ENCODE peak calls at places on chromosomes 6 and 20, in four cellular contexts. One of them, this sample, is unnamed.

GRCh38 chr6:17381429-17382147 is 11.8 kb upstream of the CAP2 start:
- DNase-seq in progenitor cell of endocrine pancreas: no peak
- DNase-seq in LNCaP clone FGC: no peak
- DNase-seq in pancreas: no peak
- DNase-seq in this sample: no peak

GRCh38 chr6:121008553-121008952 is 325.7 kb downstream of the TBC1D32 start:
- DNase-seq in progenitor cell of endocrine pancreas: no peak
- DNase-seq in LNCaP clone FGC: no peak
- DNase-seq in pancreas: no peak
- DNase-seq in this sample: no peak

GRCh38 chr6:35318845-35319220 is 21.2 kb downstream of the DEF6 start:
- DNase-seq in progenitor cell of endocrine pancreas: no peak
- DNase-seq in LNCaP clone FGC: no peak
- DNase-seq in pancreas: no peak
- DNase-seq in this sample: no peak

GRCh38 chr6:99019341-99019740 is 71.6 kb upstream of the FBXL4 start:
- DNase-seq in progenitor cell of endocrine pancreas: no peak
- DNase-seq in LNCaP clone FGC: no peak
- DNase-seq in pancreas: no peak
- DNase-seq in this sample: no peak

GRCh38 chr6:44222486-44222986 is 859 bp upstream of the SLC29A1 start:
- DNase-seq in progenitor cell of endocrine pancreas: no peak
- DNase-seq in LNCaP clone FGC: no peak
- DNase-seq in pancreas: no peak
- DNase-seq in this sample: no peak

GRCh38 chr6:112096901-112097300 is 9.5 kb downstream of the FAM229B start:
- DNase-seq in progenitor cell of endocrine pancreas: no peak
- DNase-seq in LNCaP clone FGC: no peak
- DNase-seq in pancreas: no peak
- DNase-seq in this sample: no peak

GRCh38 chr6:42322676-42323075 is 105.0 kb upstream of the MRPS10 start:
- DNase-seq in progenitor cell of endocrine pancreas: no peak
- DNase-seq in LNCaP clone FGC: no peak
- DNase-seq in pancreas: no peak
- DNase-seq in this sample: no peak

GRCh38 chr20:59013031-59013951 is 5.9 kb upstream of the TUBB1 start:
- DNase-seq in progenitor cell of endocrine pancreas: no peak
- DNase-seq in LNCaP clone FGC: no peak
- DNase-seq in pancreas: peak; percentile 4
- DNase-seq in this sample: peak; percentile 10

GRCh38 chr6:145112711-145113148 is 622.6 kb downstream of the EPM2A start:
- DNase-seq in progenitor cell of endocrine pancreas: no peak
- DNase-seq in LNCaP clone FGC: no peak
- DNase-seq in pancreas: no peak
- DNase-seq in this sample: no peak

GRCh38 chr20:2103454-2104153 is 2.0 kb downstream of the STK35 start:
- DNase-seq in progenitor cell of endocrine pancreas: no peak
- DNase-seq in LNCaP clone FGC: no peak
- DNase-seq in pancreas: no peak
- DNase-seq in this sample: no peak

GRCh38 chr6:40788661-40789111 is 201.5 kb upstream of the LRFN2 start:
- DNase-seq in progenitor cell of endocrine pancreas: no peak
- DNase-seq in LNCaP clone FGC: no peak
- DNase-seq in pancreas: peak; percentile 26
- DNase-seq in this sample: peak; percentile 59

GRCh38 chr6:136784910-136785746 is 7.1 kb downstream of the MAP3K5 start:
- DNase-seq in progenitor cell of endocrine pancreas: no peak
- DNase-seq in LNCaP clone FGC: no peak
- DNase-seq in pancreas: no peak
- DNase-seq in this sample: no peak

GRCh38 chr6:125950293-125950692 is 6.3 kb upstream of the HINT3 start:
- DNase-seq in progenitor cell of endocrine pancreas: no peak
- DNase-seq in LNCaP clone FGC: no peak
- DNase-seq in pancreas: no peak
- DNase-seq in this sample: no peak

GRCh38 chr6:3566812-3567211 is 110.0 kb upstream of the SLC22A23 start:
- DNase-seq in progenitor cell of endocrine pancreas: no peak
- DNase-seq in LNCaP clone FGC: no peak
- DNase-seq in pancreas: no peak
- DNase-seq in this sample: no peak

GRCh38 chr20:2290486-2290885 is 5.3 kb upstream of the TGM3 start:
- DNase-seq in progenitor cell of endocrine pancreas: no peak
- DNase-seq in LNCaP clone FGC: no peak
- DNase-seq in pancreas: no peak
- DNase-seq in this sample: no peak

GRCh38 chr6:138498575-138499302 is 555 bp downstream of the NHSL1 start:
- DNase-seq in progenitor cell of endocrine pancreas: no peak
- DNase-seq in LNCaP clone FGC: no peak
- DNase-seq in pancreas: no peak
- DNase-seq in this sample: no peak

GRCh38 chr6:20712011-20712410 is 177.8 kb downstream of the CDKAL1 start:
- DNase-seq in progenitor cell of endocrine pancreas: no peak
- DNase-seq in LNCaP clone FGC: no peak
- DNase-seq in pancreas: no peak
- DNase-seq in this sample: no peak

GRCh38 chr20:59777321-59777705 is 156.1 kb downstream of the SYCP2 start:
- DNase-seq in progenitor cell of endocrine pancreas: no peak
- DNase-seq in LNCaP clone FGC: no peak
- DNase-seq in pancreas: no peak
- DNase-seq in this sample: peak; percentile 1

GRCh38 chr6:5084787-5085637 is at the start of gene PPP1R3G:
- DNase-seq in progenitor cell of endocrine pancreas: no peak
- DNase-seq in LNCaP clone FGC: no peak
- DNase-seq in pancreas: no peak
- DNase-seq in this sample: no peak

GRCh38 chr20:3654326-3655031 is 8.7 kb downstream of the GFRA4 start:
- DNase-seq in progenitor cell of endocrine pancreas: no peak
- DNase-seq in LNCaP clone FGC: no peak
- DNase-seq in pancreas: no peak
- DNase-seq in this sample: no peak

GRCh38 chr20:17786221-17786718 is 86.5 kb downstream of the BANF2 start:
- DNase-seq in progenitor cell of endocrine pancreas: no peak
- DNase-seq in LNCaP clone FGC: no peak
- DNase-seq in pancreas: no peak
- DNase-seq in this sample: no peak

GRCh38 chr6:108165714-108166663 is at the start of gene NR2E1:
- DNase-seq in progenitor cell of endocrine pancreas: no peak
- DNase-seq in LNCaP clone FGC: no peak
- DNase-seq in pancreas: no peak
- DNase-seq in this sample: no peak

GRCh38 chr6:97819680-97820079 is 536.7 kb upstream of the MMS22L start:
- DNase-seq in progenitor cell of endocrine pancreas: no peak
- DNase-seq in LNCaP clone FGC: no peak
- DNase-seq in pancreas: no peak
- DNase-seq in this sample: no peak

GRCh38 chr6:131694832-131695426 is 6.3 kb downstream of the OR2A4 start:
- DNase-seq in progenitor cell of endocrine pancreas: peak; percentile 49
- DNase-seq in LNCaP clone FGC: peak; percentile 37
- DNase-seq in pancreas: no peak
- DNase-seq in this sample: no peak

GRCh38 chr6:141158740-141159139 is 974.0 kb upstream of the GJE1 start:
- DNase-seq in progenitor cell of endocrine pancreas: no peak
- DNase-seq in LNCaP clone FGC: no peak
- DNase-seq in pancreas: no peak
- DNase-seq in this sample: no peak

GRCh38 chr6:142927274-142927586 is 17.7 kb downstream of the HIVEP2 start:
- DNase-seq in progenitor cell of endocrine pancreas: no peak
- DNase-seq in LNCaP clone FGC: no peak
- DNase-seq in pancreas: no peak
- DNase-seq in this sample: no peak

GRCh38 chr6:137031122-137031521 is 13.6 kb downstream of the IL20RA start:
- DNase-seq in progenitor cell of endocrine pancreas: no peak
- DNase-seq in LNCaP clone FGC: no peak
- DNase-seq in pancreas: no peak
- DNase-seq in this sample: no peak

GRCh38 chr20:10309326-10309725 is 90.7 kb downstream of the SNAP25 start:
- DNase-seq in progenitor cell of endocrine pancreas: no peak
- DNase-seq in LNCaP clone FGC: no peak
- DNase-seq in pancreas: no peak
- DNase-seq in this sample: no peak

GRCh38 chr6:128567029-128567428 is 46.6 kb upstream of the PTPRK start:
- DNase-seq in progenitor cell of endocrine pancreas: no peak
- DNase-seq in LNCaP clone FGC: no peak
- DNase-seq in pancreas: no peak
- DNase-seq in this sample: no peak

GRCh38 chr6:117346142-117346930 is 79.4 kb downstream of the ROS1 start:
- DNase-seq in progenitor cell of endocrine pancreas: no peak
- DNase-seq in LNCaP clone FGC: no peak
- DNase-seq in pancreas: no peak
- DNase-seq in this sample: no peak

GRCh38 chr6:69155467-69155866 is 520.4 kb downstream of the ADGRB3 start:
- DNase-seq in progenitor cell of endocrine pancreas: no peak
- DNase-seq in LNCaP clone FGC: no peak
- DNase-seq in pancreas: no peak
- DNase-seq in this sample: no peak

GRCh38 chr20:46130534-46130933 is 12.4 kb downstream of the CD40 start:
- DNase-seq in progenitor cell of endocrine pancreas: no peak
- DNase-seq in LNCaP clone FGC: no peak
- DNase-seq in pancreas: no peak
- DNase-seq in this sample: no peak

GRCh38 chr6:4906942-4907300 is 96.9 kb downstream of the RPP40 start:
- DNase-seq in progenitor cell of endocrine pancreas: no peak
- DNase-seq in LNCaP clone FGC: no peak
- DNase-seq in pancreas: no peak
- DNase-seq in this sample: peak; percentile 26

GRCh38 chr6:129186988-129187387 is 304.1 kb downstream of the LAMA2 start:
- DNase-seq in progenitor cell of endocrine pancreas: no peak
- DNase-seq in LNCaP clone FGC: no peak
- DNase-seq in pancreas: no peak
- DNase-seq in this sample: no peak

GRCh38 chr20:44540834-44541233 is 19.0 kb upstream of the SERINC3 start:
- DNase-seq in progenitor cell of endocrine pancreas: no peak
- DNase-seq in LNCaP clone FGC: no peak
- DNase-seq in pancreas: no peak
- DNase-seq in this sample: no peak

GRCh38 chr20:36951198-36951976 is at the start of gene SAMHD1:
- DNase-seq in progenitor cell of endocrine pancreas: peak; percentile 96
- DNase-seq in LNCaP clone FGC: peak; percentile 95
- DNase-seq in pancreas: peak; percentile 98
- DNase-seq in this sample: peak; percentile 86
- TF ChIP-seq CTCF in progenitor cell of endocrine pancreas: no peak
- TF ChIP-seq CTCF in LNCaP clone FGC: no peak
- TF ChIP-seq CTCF in pancreas: no peak
- TF ChIP-seq CTCF in this sample: no peak

GRCh38 chr6:158962371-158962770 is 37.6 kb downstream of the RSPH3 start:
- DNase-seq in progenitor cell of endocrine pancreas: no peak
- DNase-seq in LNCaP clone FGC: no peak
- DNase-seq in pancreas: no peak
- DNase-seq in this sample: no peak

GRCh38 chr6:158960046-158960445 is 40.0 kb downstream of the RSPH3 start:
- DNase-seq in progenitor cell of endocrine pancreas: no peak
- DNase-seq in LNCaP clone FGC: no peak
- DNase-seq in pancreas: no peak
- DNase-seq in this sample: no peak

GRCh38 chr6:158958504-158959386 is 41.3 kb downstream of the RSPH3 start:
- DNase-seq in progenitor cell of endocrine pancreas: no peak
- DNase-seq in LNCaP clone FGC: no peak
- DNase-seq in pancreas: no peak
- DNase-seq in this sample: no peak

GRCh38 chr6:158963020-158963808 is 36.8 kb downstream of the RSPH3 start:
- DNase-seq in progenitor cell of endocrine pancreas: no peak
- DNase-seq in LNCaP clone FGC: no peak
- DNase-seq in pancreas: no peak
- DNase-seq in this sample: no peak

DNA sequence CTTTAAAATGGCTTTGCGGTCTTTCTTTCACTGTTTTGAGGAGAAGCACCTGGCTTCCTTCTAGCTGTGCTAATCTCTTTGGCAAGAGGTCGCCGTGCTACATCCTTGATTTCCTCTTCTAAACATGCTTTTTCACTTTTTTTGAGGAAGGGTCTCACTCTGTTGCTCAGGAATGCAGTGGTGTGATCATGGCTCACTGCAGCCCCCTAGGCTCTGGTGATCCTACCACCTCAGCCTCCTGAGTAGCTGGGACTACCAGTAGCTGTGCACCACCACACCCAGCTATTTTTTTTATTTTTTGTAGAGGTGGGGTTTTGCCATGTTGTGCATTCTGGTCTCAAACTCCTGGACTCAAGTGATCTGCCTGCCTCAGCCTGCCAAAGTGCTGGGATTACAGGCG is 40.5 kb downstream of the RSPH3 start:
- DNase-seq in progenitor cell of endocrine pancreas: no peak
- DNase-seq in LNCaP clone FGC: no peak
- DNase-seq in pancreas: no peak
- DNase-seq in this sample: no peak
- TF ChIP-seq CTCF in progenitor cell of endocrine pancreas: no peak
- TF ChIP-seq CTCF in LNCaP clone FGC: no peak
- TF ChIP-seq CTCF in pancreas: no peak
- TF ChIP-seq CTCF in this sample: no peak

DNA sequence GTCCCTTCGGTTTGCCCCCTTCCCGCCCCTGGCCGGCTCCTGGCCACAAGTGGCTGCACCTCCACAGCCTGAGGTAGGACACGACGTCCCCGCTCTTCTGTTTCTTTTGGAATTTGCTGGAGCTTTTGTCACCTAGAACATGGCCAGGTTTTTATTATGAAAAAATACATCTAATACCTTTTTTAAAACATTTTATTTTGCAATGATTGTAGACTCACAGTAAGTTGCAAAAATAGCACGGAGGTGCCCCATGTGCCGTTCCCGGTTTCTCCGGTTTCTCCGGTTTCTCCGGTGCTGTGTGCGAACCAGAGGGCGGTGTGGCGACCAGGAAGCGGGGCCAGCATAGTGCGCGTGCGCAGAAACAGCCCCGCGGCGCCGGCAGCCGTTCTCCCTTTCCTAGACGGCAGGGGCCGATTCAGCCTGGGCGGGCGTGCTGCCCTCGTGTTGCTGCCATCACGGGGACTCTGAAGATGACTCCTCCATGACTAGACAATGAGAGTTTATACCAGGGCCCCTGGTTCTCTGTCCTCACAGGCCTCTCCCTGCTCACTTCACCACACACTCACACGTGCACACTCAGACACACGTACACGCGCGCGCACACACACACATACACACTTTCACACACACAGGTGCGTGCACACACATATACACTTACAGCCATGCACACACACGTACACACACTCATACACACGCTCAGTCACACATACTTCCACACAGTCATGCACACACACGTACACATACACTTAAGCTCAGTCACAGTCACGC is 102.1 kb downstream of the TMEM242 start:
- DNase-seq in progenitor cell of endocrine pancreas: peak; percentile 78
- DNase-seq in LNCaP clone FGC: peak; percentile 79
- DNase-seq in pancreas: peak; percentile 95
- DNase-seq in this sample: peak; percentile 79
- TF ChIP-seq CTCF in progenitor cell of endocrine pancreas: no peak
- TF ChIP-seq CTCF in LNCaP clone FGC: peak; percentile 2
- TF ChIP-seq CTCF in pancreas: no peak
- TF ChIP-seq CTCF in this sample: no peak

DNA sequence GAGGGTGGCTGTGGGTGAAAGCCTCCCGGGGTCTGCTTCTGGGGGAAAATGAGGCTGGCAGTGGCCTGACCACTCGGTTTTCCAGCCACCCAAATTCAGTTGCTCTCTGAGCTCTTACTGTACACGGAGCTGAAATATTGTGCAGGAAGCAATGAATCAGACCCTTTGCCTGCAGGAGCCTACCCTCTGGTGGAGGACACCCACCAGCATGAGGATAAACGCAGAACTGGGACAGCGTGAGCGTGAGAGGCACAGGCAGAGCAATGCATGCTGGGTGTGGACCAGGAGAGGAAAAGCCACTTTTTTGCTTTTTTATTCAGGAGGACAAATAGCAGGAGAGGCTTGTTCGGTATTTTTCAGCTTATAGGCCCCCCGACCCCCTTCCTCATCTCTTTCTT is 298.1 kb downstream of the QKI start:
- DNase-seq in progenitor cell of endocrine pancreas: no peak
- DNase-seq in LNCaP clone FGC: no peak
- DNase-seq in pancreas: no peak
- DNase-seq in this sample: no peak
- TF ChIP-seq CTCF in progenitor cell of endocrine pancreas: no peak
- TF ChIP-seq CTCF in LNCaP clone FGC: no peak
- TF ChIP-seq CTCF in pancreas: no peak
- TF ChIP-seq CTCF in this sample: no peak

This sample was measured in natural killer cell.